ENCODE peak calls at places on chromosomes 5 and 9, in six cellular contexts. N is LoVo; L is coronary artery; B is activated naive CD8-positive, alpha-beta T cell treated with anti-CD3 and anti-CD28 coated beads for 36 hours; P is NCI-H510A treated with DMSO at 0.1 percent for 48 hours; A is EH. G is an unnamed sample.

GRCh38 chr5:107806705-107807104 is 136.0 kb upstream of the EFNA5 start:
- DNase-seq in N (peak; percentile 34), L (no peak), B (no peak), P (no peak), A (peak; percentile 72), G (no peak)

GRCh38 chr9:83934569-83935275 is 13.5 kb upstream of the KIF27 start:
- DNase-seq in N (peak; percentile 33), L (no peak), B (no peak), P (peak; percentile 1), A (peak; percentile 60), G (no peak)

GRCh38 chr5:151020304-151021031 is at the start of gene GPX3:
- DNase-seq in N (peak; percentile 39), L (peak; percentile 98), B (peak; percentile 41), P (peak; percentile 78), A (peak; percentile 64), G (peak; percentile 29)

GRCh38 chr9:7097785-7098420 is 340.1 kb downstream of the KDM4C start:
- DNase-seq in N (no peak), L (no peak), B (no peak), P (no peak), A (peak; percentile 37), G (no peak)

GRCh38 chr9:120490888-120491595 is 88.9 kb downstream of the CDK5RAP2 start:
- DNase-seq in N (no peak), L (no peak), B (no peak), P (no peak), A (no peak), G (no peak)

GRCh38 chr9:135586601-135587109 is 25.1 kb downstream of the PAEP start:
- DNase-seq in N (no peak), L (no peak), B (no peak), P (no peak), A (no peak), G (no peak)

GRCh38 chr5:97276721-97277120 is 93.7 kb upstream of the RIOK2 start:
- DNase-seq in N (no peak), L (no peak), B (no peak), P (no peak), A (no peak), G (no peak)

GRCh38 chr5:79835220-79835714 is 145.6 kb downstream of the CMYA5 start:
- DNase-seq in N (no peak), L (peak; percentile 50), B (no peak), P (no peak), A (no peak), G (no peak)

GRCh38 chr5:74975582-74975981 is 76.8 kb downstream of the GCNT4 start:
- DNase-seq in N (no peak), L (no peak), B (no peak), P (no peak), A (no peak), G (no peak)

GRCh38 chr9:130043654-130044623 is 950 bp upstream of the FNBP1 start:
- DNase-seq in N (no peak), L (peak; percentile 86), B (no peak), P (no peak), A (peak; percentile 51), G (no peak)

GRCh38 chr9:31275419-31275818 is 1109.0 kb upstream of the ACO1 start:
- DNase-seq in N (no peak), L (no peak), B (no peak), P (no peak), A (no peak), G (no peak)

GRCh38 chr5:956941-957729 is 51.5 kb upstream of the NKD2 start:
- DNase-seq in N (peak; percentile 69), L (peak; percentile 69), B (peak; percentile 81), P (no peak), A (peak; percentile 93), G (no peak)

GRCh38 chr9:137390553-137391410 is 32.2 kb downstream of the EXD3 start:
- DNase-seq in N (no peak), L (no peak), B (no peak), P (peak; percentile 80), A (no peak), G (no peak)

GRCh38 chr9:86352440-86353106 is 1.6 kb downstream of the TUT7 start:
- DNase-seq in N (no peak), L (no peak), B (no peak), P (no peak), A (no peak), G (no peak)

GRCh38 chr9:137545123-137545522 is 5.1 kb downstream of the PNPLA7 start:
- DNase-seq in N (no peak), L (no peak), B (no peak), P (no peak), A (no peak), G (no peak)

GRCh38 chr5:143582176-143582575 is 178.7 kb upstream of the NR3C1 start:
- DNase-seq in N (no peak), L (no peak), B (no peak), P (peak; percentile 24), A (no peak), G (no peak)

GRCh38 chr9:34253460-34253837 is 74.6 kb downstream of the UBAP1 start:
- DNase-seq in N (no peak), L (no peak), B (no peak), P (no peak), A (peak; percentile 48), G (no peak)

GRCh38 chr9:136437430-136437829 is 2.2 kb downstream of the INPP5E start:
- DNase-seq in N (no peak), L (no peak), B (no peak), P (no peak), A (peak; percentile 37), G (no peak)

G was measured in NCI-H1417.